ENCODE peak calls at places on chromosomes 7 and 10, in seven cellular contexts. J is mesendoderm, H is heart left ventricle, Z is stomach, V is brain microvascular endothelial cell, O is lung, B is spleen. L is an unnamed sample. For H3K27me3, the result is how much of the 10 kb centered on the place peaks cover.

GRCh38 chr10:4033341-4033896 is 248.4 kb upstream of the KLF6 start:
- DNase-seq in J (no peak), H (no peak), Z (no peak), V (no peak), O (no peak), B (no peak), L (no peak)

GRCh38 chr10:131926253-131926652 is 25.4 kb downstream of the PPP2R2D start:
- DNase-seq in J (no peak), H (no peak), Z (no peak), V (no peak), O (no peak), B (no peak), L (no peak)

GRCh38 chr7:74488518-74488917 is 34.8 kb downstream of the GTF2IRD1 start:
- DNase-seq in J (no peak), H (no peak), Z (no peak), V (no peak), O (no peak), B (no peak), L (no peak)

GRCh38 chr10:117096559-117097201 is 41.4 kb downstream of the VAX1 start:
- DNase-seq in J (peak), H (no peak), Z (no peak), V (no peak), O (no peak), B (no peak), L (no peak)

GRCh38 chr7:157987906-157988305 is 599.7 kb downstream of the PTPRN2 start:
- DNase-seq in J (no peak), H (no peak), Z (no peak), V (no peak), O (no peak), B (peak), L (no peak)

GRCh38 chr10:90245623-90246022 is 544.2 kb downstream of the KIF20B start:
- DNase-seq in J (peak), H (no peak), Z (no peak), V (no peak), O (no peak), B (no peak), L (no peak)

GRCh38 chr10:80498833-80499671 is 38.6 kb upstream of the SH2D4B start:
- DNase-seq in J (peak), H (peak), Z (peak), V (peak), O (peak), B (peak), L (peak)

GRCh38 chr7:41693150-41693997 is 9.5 kb downstream of the INHBA start:
- DNase-seq in J (no peak), H (no peak), Z (no peak), V (no peak), O (no peak), B (no peak), L (no peak)

GRCh38 chr10:69696073-69696731 is 66.2 kb downstream of the FAM241B start:
- DNase-seq in J (peak), H (no peak), Z (no peak), V (peak), O (no peak), B (no peak), L (no peak)

GRCh38 chr10:17368708-17369272 is 85.6 kb downstream of the ST8SIA6 start:
- DNase-seq in J (no peak), H (no peak), Z (no peak), V (no peak), O (no peak), B (no peak), L (no peak)

GRCh38 chr7:136114966-136115762 is 138.0 kb upstream of the MTPN start:
- DNase-seq in J (peak), H (peak), Z (peak), V (peak), O (no peak), B (peak), L (no peak)

GRCh38 chr7:108503112-108504026 is 22.6 kb downstream of the PNPLA8 start:
- DNase-seq in J (no peak), H (no peak), Z (no peak), V (no peak), O (no peak), B (no peak), L (no peak)

GRCh38 chr7:44061645-44062179 is 3.7 kb downstream of the PGAM2 start:
- DNase-seq in J (no peak), H (no peak), Z (no peak), V (no peak), O (no peak), B (peak), L (no peak)

GRCh38 chr7:18590744-18591340 is 95.3 kb downstream of the HDAC9 start:
- DNase-seq in J (peak), H (no peak), Z (no peak), V (no peak), O (no peak), B (no peak), L (no peak)

GRCh38 chr7:149723082-149723767 is 50.2 kb downstream of the ZNF467 start:
- DNase-seq in J (no peak), H (no peak), Z (no peak), V (no peak), O (no peak), B (peak), L (no peak)

GRCh38 chr10:113867904-113868303 is 13.4 kb downstream of the NHLRC2 start:
- DNase-seq in J (no peak), H (no peak), Z (no peak), V (no peak), O (no peak), B (no peak), L (no peak)

GRCh38 chr10:30645340-30645827 is 15.8 kb upstream of the LYZL2 start:
- DNase-seq in J (peak), H (peak), Z (no peak), V (peak), O (no peak), B (no peak), L (no peak)

GRCh38 chr10:64174666-64175265 is 653.6 kb downstream of the REEP3 start:
- DNase-seq in J (no peak), H (no peak), Z (no peak), V (no peak), O (no peak), B (no peak), L (no peak)

GRCh38 chr10:117590516-117590915 is 48.0 kb downstream of the EMX2 start:
- DNase-seq in J (peak), H (no peak), Z (no peak), V (peak), O (no peak), B (no peak), L (no peak)

GRCh38 chr7:13181221-13181620 is 493.8 kb downstream of the ARL4A start:
- DNase-seq in J (no peak), H (no peak), Z (no peak), V (no peak), O (no peak), B (no peak), L (no peak)

GRCh38 chr7:151247016-151247580 is 1.4 kb downstream of the SMARCD3 start:
- DNase-seq in J (no peak), H (no peak), Z (no peak), V (no peak), O (no peak), B (no peak), L (no peak)

GRCh38 chr10:5944389-5945202 is 32.7 kb downstream of the IL15RA start:
- DNase-seq in J (no peak), H (peak), Z (peak), V (peak), O (peak), B (no peak), L (no peak)

GRCh38 chr10:86347856-86348255 is 18.7 kb downstream of the GRID1 start:
- DNase-seq in J (no peak), H (no peak), Z (no peak), V (no peak), O (no peak), B (peak), L (no peak)

GRCh38 chr10:101219946-101220451 is 9.3 kb downstream of the LBX1 start:
- DNase-seq in J (no peak), H (no peak), Z (no peak), V (no peak), O (no peak), B (no peak), L (no peak)
- H3K27me3 ChIP-seq in J (half or more), H (half or more), Z (under half), V (half or more), O (under half), B (half or more), L (half or more)

GRCh38 chr7:76220185-76221057 is 18.7 kb downstream of the SRRM3 start:
- DNase-seq in J (peak), H (peak), Z (no peak), V (peak), O (no peak), B (no peak), L (no peak)
- H3K27me3 ChIP-seq in J (under half), H (under half), Z (under half), V (under half), O (under half), B (half or more), L (under half)

GRCh38 chr10:123970927-123971286 is 79.3 kb upstream of the CPXM2 start:
- DNase-seq in J (no peak), H (no peak), Z (no peak), V (no peak), O (no peak), B (no peak), L (no peak)
- H3K27me3 ChIP-seq in J (under half), H (under half), Z (under half), V (under half), O (under half), B (half or more), L (under half)

DNA sequence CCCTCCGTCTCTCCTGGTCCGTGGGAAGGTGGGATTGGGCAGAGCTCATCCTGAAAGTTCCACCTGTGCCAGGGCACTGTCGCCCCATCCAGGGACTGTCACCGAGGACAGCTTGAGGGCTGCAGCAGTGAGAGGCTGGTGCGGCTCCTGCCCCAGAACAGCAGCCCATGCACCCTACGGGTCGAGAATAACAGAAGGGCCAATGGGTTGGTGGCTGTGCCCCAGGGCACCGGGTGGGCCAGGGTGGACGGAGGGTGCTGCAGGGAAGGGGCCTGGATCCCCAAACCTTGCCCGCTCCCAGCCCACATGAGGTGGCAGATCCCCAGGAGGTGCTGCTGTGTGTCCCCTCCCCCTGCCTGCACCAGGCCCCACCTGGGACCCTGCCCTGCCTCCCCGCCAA is 23.9 kb downstream of the UNCX start:
- DNase-seq in J (no peak), H (no peak), Z (no peak), V (no peak), O (no peak), B (peak), L (no peak)
- H3K27me3 ChIP-seq in J (under half), H (under half), Z (under half), V (under half), O (under half), B (half or more), L (under half)

DNA sequence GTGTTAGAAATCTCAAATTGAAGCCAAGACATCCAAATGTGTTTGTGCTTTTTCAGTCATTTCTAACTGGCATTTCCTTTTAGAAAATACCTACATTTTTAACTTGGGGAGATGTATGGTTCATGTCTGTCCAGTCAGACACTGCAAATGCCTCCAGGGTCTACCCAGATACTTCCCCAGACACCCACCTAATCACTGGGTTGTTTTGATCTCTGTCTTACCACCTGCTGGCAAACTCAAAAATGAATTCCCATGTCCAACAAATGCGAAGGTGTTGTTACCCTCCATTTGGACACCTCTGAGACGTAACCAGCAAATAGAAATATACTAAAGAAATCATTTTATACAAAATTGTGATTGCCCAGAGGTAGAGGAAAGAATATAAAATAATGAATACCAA is 1.2 kb downstream of the ITIH2 start:
- DNase-seq in J (no peak), H (no peak), Z (no peak), V (no peak), O (no peak), B (no peak), L (no peak)
- H3K27me3 ChIP-seq in J (under half), H (under half), Z (under half), V (under half), O (under half), B (under half), L (under half)

GRCh38 chr10:101208543-101208942 is 20.7 kb downstream of the LBX1 start:
- DNase-seq in J (no peak), H (no peak), Z (no peak), V (no peak), O (no peak), B (no peak), L (no peak)
- H3K27me3 ChIP-seq in J (under half), H (under half), Z (under half), V (under half), O (under half), B (half or more), L (under half)

GRCh38 chr10:72354356-72355213 is at the start of gene DNAJB12:
- DNase-seq in J (peak), H (peak), Z (peak), V (peak), O (peak), B (peak), L (peak)

GRCh38 chr10:72356987-72357386 is 2.3 kb upstream of the DNAJB12 start:
- DNase-seq in J (no peak), H (no peak), Z (no peak), V (no peak), O (no peak), B (no peak), L (no peak)

GRCh38 chr10:72353963-72354355 is 760 bp downstream of the DNAJB12 start:
- DNase-seq in J (no peak), H (no peak), Z (no peak), V (no peak), O (no peak), B (peak), L (no peak)

GRCh38 chr10:72356115-72356514 is 1.4 kb upstream of the DNAJB12 start:
- DNase-seq in J (no peak), H (no peak), Z (no peak), V (no peak), O (no peak), B (no peak), L (no peak)

DNA sequence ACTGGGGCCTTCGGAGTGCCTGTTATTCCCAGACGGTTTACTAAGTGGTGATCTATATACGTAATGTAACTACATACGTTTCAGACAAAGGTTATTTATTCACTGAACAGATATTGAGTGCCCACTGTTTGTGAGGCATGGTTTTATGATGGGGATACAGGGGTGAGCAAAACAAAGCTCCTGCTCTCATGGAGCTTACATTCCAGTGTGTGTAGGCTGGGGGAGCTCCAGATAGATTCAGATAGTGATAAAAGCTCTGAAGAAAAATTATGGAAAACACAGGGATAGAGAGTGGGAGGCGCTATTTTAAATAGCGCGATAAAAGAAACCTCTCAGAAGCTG is 466 bp upstream of the DNAJB12 start:
- DNase-seq in J (no peak), H (no peak), Z (no peak), V (no peak), O (no peak), B (no peak), L (no peak)
- H3K27me3 ChIP-seq in J (under half), H (under half), Z (under half), V (under half), O (under half), B (under half), L (under half)

GRCh38 chr7:114087674-114088539 is 169.1 kb upstream of the PPP1R3A start:
- DNase-seq in J (peak), H (peak), Z (no peak), V (no peak), O (no peak), B (no peak), L (no peak)
- H3K27me3 ChIP-seq in J (under half), H (under half), Z (under half), V (under half), O (under half), B (half or more), L (under half)

L was measured in effector memory CD4-positive, alpha-beta T cell.